ENCODE peak calls at places on chromosome 21, in four cellular contexts. B is RWPE1, D is non-pigmented ciliary epithelial cell, W is GM23338. L is an unnamed sample.

GRCh38 chr21:36792505-36792967 is 93.6 kb downstream of the SIM2 start:
- DNase-seq in W (no peak), D (no peak), B (peak), L (no peak)

GRCh38 chr21:45988366-45989347 is 7.1 kb downstream of the COL6A1 start:
- DNase-seq in B (no peak), W (no peak), D (no peak), L (no peak)

GRCh38 chr21:34889287-34889536 is 159.9 kb downstream of the RUNX1 start:
- DNase-seq in D (no peak), W (peak), B (peak), L (no peak)

GRCh38 chr21:33844104-33844889 is 71.3 kb downstream of the ATP5PO start:
- DNase-seq in D (no peak), B (no peak), W (no peak), L (no peak)

GRCh38 chr21:14520535-14520934 is 25.6 kb downstream of the SAMSN1 start:
- DNase-seq in B (no peak), D (no peak), W (peak), L (no peak)

GRCh38 chr21:14952916-14953315 is 111.9 kb downstream of the NRIP1 start:
- DNase-seq in W (no peak), B (no peak), D (no peak), L (no peak)

GRCh38 chr21:44551290-44552015 is at the start of gene KRTAP10-2:
- DNase-seq in W (no peak), B (no peak), D (no peak), L (no peak)

GRCh38 chr21:15365751-15366392 is 301.1 kb upstream of the NRIP1 start:
- DNase-seq in B (no peak), D (no peak), W (peak), L (no peak)

GRCh38 chr21:33230518-33231324 is 983 bp downstream of the IFNAR2 start:
- DNase-seq in B (peak), D (peak), W (peak), L (peak)

GRCh38 chr21:33968082-33968997 is 52.7 kb upstream of the ATP5PO start:
- DNase-seq in W (peak), D (no peak), B (peak), L (no peak)

GRCh38 chr21:44513389-44514217 is 26.4 kb downstream of the KRTAP10-1 start:
- DNase-seq in D (no peak), W (no peak), B (peak), L (no peak)

GRCh38 chr21:15730484-15731242 is 881 bp downstream of the USP25 start:
- DNase-seq in D (no peak), W (peak), B (no peak), L (no peak)

GRCh38 chr21:27954806-27955205 is 987.9 kb upstream of the ADAMTS5 start:
- DNase-seq in W (peak), D (no peak), B (no peak), L (peak)

GRCh38 chr21:44364151-44365053 is 11.0 kb downstream of the TRPM2 start:
- DNase-seq in D (no peak), W (peak), B (no peak), L (no peak)

GRCh38 chr21:42819861-42820512 is 59.4 kb downstream of the WDR4 start:
- DNase-seq in D (no peak), W (no peak), B (no peak), L (no peak)

GRCh38 chr21:27339902-27340301 is 373.0 kb upstream of the ADAMTS5 start:
- DNase-seq in W (no peak), B (no peak), D (no peak), L (no peak)

GRCh38 chr21:42525228-42525604 is 11.6 kb downstream of the SLC37A1 start:
- DNase-seq in D (no peak), W (peak), B (no peak), L (no peak)

GRCh38 chr21:21290751-21291150 is 292.5 kb downstream of the NCAM2 start:
- DNase-seq in B (no peak), W (no peak), D (no peak), L (no peak)

GRCh38 chr21:33901421-33902288 is 13.9 kb downstream of the ATP5PO start:
- DNase-seq in W (peak), D (peak), B (no peak), L (no peak)

GRCh38 chr21:42242611-42243010 is 23.7 kb downstream of the ABCG1 start:
- DNase-seq in B (no peak), W (no peak), D (no peak), L (no peak)

GRCh38 chr21:46122241-46122671 is 24.3 kb downstream of the COL6A2 start:
- DNase-seq in D (peak), B (peak), W (no peak), L (no peak)

GRCh38 chr21:20996421-20997307 is 1.5 kb upstream of the NCAM2 start:
- DNase-seq in B (no peak), W (peak), D (peak), L (no peak)

GRCh38 chr21:37380349-37381323 is 14.1 kb downstream of the DYRK1A start:
- DNase-seq in B (no peak), D (no peak), W (peak), L (no peak)

GRCh38 chr21:34039678-34040382 is 33.5 kb upstream of the MRPS6 start:
- DNase-seq in D (no peak), B (no peak), W (peak), L (no peak)

L was measured in kidney epithelial cell.